ENCODE peak calls at places on chromosomes 11 and 22, in four cellular contexts. I is PC-3, R is BJ, K is PC-9. O is an unnamed sample.

GRCh38 chr11:86068138-86068861 is 584 bp downstream of the PICALM start:
- DNase-seq in K (no peak), I (peak; percentile 6), R (no peak), O (no peak)

GRCh38 chr22:19713650-19714319 is 518 bp upstream of the SEPTIN5 start:
- DNase-seq in R (no peak), I (no peak), K (no peak), O (no peak)

GRCh38 chr11:69106124-69106811 is 49.5 kb upstream of the SMIM38 start:
- DNase-seq in K (peak; percentile 95), I (peak; percentile 49), R (no peak), O (no peak)

GRCh38 chr11:76161261-76161961 is 44.9 kb downstream of the WNT11 start:
- DNase-seq in I (no peak), K (no peak), R (no peak), O (no peak)

GRCh38 chr11:68872216-68873003 is 30.7 kb upstream of the CPT1A start:
- DNase-seq in I (peak; percentile 85), K (peak; percentile 49), R (peak; percentile 26), O (no peak)

GRCh38 chr22:35712672-35713071 is 5.0 kb upstream of the APOL5 start:
- DNase-seq in R (no peak), I (no peak), K (no peak), O (no peak)

GRCh38 chr22:22558972-22559603 is at the start of gene PRAME:
- DNase-seq in K (no peak), R (no peak), I (peak; percentile 80), O (no peak)

GRCh38 chr11:114059984-114060401 is 482 bp downstream of the ZBTB16 start:
- DNase-seq in R (no peak), I (no peak), K (no peak), O (no peak)

GRCh38 chr11:47856186-47856585 is 8.0 kb upstream of the NUP160 start:
- DNase-seq in R (no peak), I (no peak), K (no peak), O (no peak)

GRCh38 chr11:82960000-82960778 is 58.7 kb downstream of the DDIAS start:
- DNase-seq in R (no peak), I (no peak), K (no peak), O (no peak)

GRCh38 chr11:82960779-82961143 is 59.2 kb downstream of the DDIAS start:
- DNase-seq in I (no peak), K (no peak), R (no peak), O (no peak)
- H3K4me3 ChIP-seq in I (no peak overlapping the region), K (no peak overlapping the region), R (no peak overlapping the region), O (no peak overlapping the region)

GRCh38 chr22:41857860-41858199 is 24.9 kb downstream of the SREBF2 start:
- DNase-seq in R (no peak), I (no peak), K (no peak), O (no peak)
- TF ChIP-seq CTCF in R (no peak), I (no peak), K (peak; percentile 60), O (no peak)

GRCh38 chr22:38203090-38203810 is 1.5 kb downstream of the MAFF start:
- DNase-seq in K (peak; percentile 75), I (peak; percentile 60), R (no peak), O (no peak)

GRCh38 chr22:38199826-38200559 is 1.8 kb upstream of the MAFF start:
- DNase-seq in R (no peak), K (no peak), I (no peak), O (no peak)

GRCh38 chr22:38202437-38203089 is 769 bp downstream of the MAFF start:
- DNase-seq in K (peak; percentile 64), R (no peak), I (peak; percentile 76), O (peak; percentile 74)

GRCh38 chr22:38201718-38202436 is at the start of gene MAFF:
- DNase-seq in K (peak; percentile 95), I (peak; percentile 94), R (peak; percentile 83), O (peak; percentile 91)

GRCh38 chr22:38201371-38201717 is 450 bp upstream of the MAFF start:
- DNase-seq in K (no peak), I (no peak), R (no peak), O (no peak)
- H3K4me3 ChIP-seq in K (peak overlapping the region; percentile 44), I (peak overlapping the region; percentile 53), R (peak overlapping the region; percentile 35), O (peak overlapping the region; percentile 29)

DNA sequence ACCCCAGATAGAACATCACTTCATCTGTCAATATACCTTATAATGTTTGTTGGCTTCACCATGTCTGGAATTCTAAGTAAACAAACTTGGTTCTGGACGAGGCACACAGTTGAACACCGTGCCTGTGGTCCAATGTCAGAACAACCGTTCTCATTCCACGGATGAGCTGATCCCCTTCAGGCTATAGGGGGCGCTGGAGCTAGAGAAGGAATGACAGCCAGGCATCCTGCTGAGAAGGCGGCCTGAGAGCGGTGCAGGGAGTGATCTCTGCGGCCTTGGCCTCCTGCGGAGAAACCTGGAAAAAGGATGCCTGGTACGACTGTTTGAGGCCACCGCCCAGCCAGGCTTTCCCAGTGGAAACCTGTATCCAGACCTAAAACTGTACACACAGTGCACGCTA is 48.7 kb downstream of the FDX1 start:
- DNase-seq in K (no peak), R (no peak), I (no peak), O (no peak)
- TF ChIP-seq CTCF in K (peak; percentile 25), R (no peak), I (peak; percentile 49), O (no peak)

GRCh38 chr11:64800633-64801464 is 2.2 kb downstream of the MAP4K2 start:
- DNase-seq in I (no peak), R (no peak), K (no peak), O (no peak)
- H3K4me3 ChIP-seq in I (no peak overlapping the region), R (no peak overlapping the region), K (no peak overlapping the region), O (no peak overlapping the region)

GRCh38 chr11:18853086-18853720 is 61.6 kb upstream of the PTPN5 start:
- DNase-seq in K (peak; percentile 62), R (no peak), I (peak; percentile 63), O (no peak)
- TF ChIP-seq CTCF in K (peak; percentile 88), R (peak; percentile 41), I (peak; percentile 78), O (peak; percentile 42)

GRCh38 chr22:26658671-26659478 is 1.5 kb downstream of the MIAT start:
- DNase-seq in R (peak; percentile 76), I (peak; percentile 83), K (peak; percentile 86), O (peak; percentile 67)
- H3K4me3 ChIP-seq in R (peak overlapping the region; percentile 28), I (peak overlapping the region; percentile 61), K (peak overlapping the region; percentile 36), O (peak overlapping the region; percentile 36)

DNA sequence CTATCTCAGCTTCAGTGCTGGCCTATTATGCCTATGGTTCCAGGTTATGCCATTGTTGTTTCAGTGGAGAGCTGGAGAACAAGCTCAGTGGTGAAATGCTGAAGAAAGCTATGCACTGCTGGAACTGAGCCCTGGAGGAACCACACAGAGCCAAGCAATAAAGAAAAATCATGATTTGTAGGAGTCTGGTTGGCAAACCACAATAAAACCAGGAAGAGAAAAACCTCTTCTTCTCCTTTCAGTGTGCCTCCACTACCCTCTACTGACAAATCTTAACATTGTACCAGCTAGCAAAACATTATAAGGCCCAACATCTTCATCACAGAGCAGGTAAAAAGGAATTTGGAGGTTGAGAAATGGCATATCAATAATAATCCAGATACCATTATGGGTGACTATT is 5.3 kb downstream of the OR51F2 start:
- DNase-seq in R (no peak), I (no peak), K (no peak), O (no peak)
- TF ChIP-seq CTCF in R (no peak), I (no peak), K (no peak), O (no peak)

GRCh38 chr22:41215409-41215808 is 10.3 kb downstream of the L3MBTL2 start:
- DNase-seq in R (no peak), K (no peak), I (no peak), O (no peak)

GRCh38 chr22:41216984-41217383 is 11.9 kb downstream of the L3MBTL2 start:
- DNase-seq in R (no peak), I (no peak), K (no peak), O (no peak)

GRCh38 chr22:41217553-41218157 is 12.5 kb downstream of the L3MBTL2 start:
- DNase-seq in I (no peak), R (peak; percentile 62), K (no peak), O (peak; percentile 64)

DNA sequence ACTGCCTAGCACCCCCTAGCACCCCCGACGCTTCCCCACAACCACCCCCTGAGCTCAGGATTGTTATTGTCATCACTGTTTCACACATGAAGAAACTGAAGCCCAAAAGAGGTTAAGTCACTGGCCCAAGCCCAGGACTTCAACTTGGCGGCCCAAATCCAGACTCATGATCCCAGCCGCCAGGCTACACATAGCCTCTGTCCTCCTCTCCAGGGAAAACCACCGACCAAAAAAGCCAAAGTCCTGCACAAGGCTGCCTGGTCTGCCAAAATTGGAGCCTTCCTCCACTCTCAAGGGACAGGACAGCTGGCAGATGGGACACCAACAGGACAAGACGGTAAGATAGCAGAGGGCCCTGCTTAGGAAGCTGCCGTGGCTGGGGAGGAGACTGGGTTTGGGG is 10.8 kb downstream of the L3MBTL2 start:
- DNase-seq in R (no peak), I (no peak), K (no peak), O (no peak)
- H3K4me3 ChIP-seq in R (no peak overlapping the region), I (no peak overlapping the region), K (no peak overlapping the region), O (peak overlapping the region; percentile 8)

DNA sequence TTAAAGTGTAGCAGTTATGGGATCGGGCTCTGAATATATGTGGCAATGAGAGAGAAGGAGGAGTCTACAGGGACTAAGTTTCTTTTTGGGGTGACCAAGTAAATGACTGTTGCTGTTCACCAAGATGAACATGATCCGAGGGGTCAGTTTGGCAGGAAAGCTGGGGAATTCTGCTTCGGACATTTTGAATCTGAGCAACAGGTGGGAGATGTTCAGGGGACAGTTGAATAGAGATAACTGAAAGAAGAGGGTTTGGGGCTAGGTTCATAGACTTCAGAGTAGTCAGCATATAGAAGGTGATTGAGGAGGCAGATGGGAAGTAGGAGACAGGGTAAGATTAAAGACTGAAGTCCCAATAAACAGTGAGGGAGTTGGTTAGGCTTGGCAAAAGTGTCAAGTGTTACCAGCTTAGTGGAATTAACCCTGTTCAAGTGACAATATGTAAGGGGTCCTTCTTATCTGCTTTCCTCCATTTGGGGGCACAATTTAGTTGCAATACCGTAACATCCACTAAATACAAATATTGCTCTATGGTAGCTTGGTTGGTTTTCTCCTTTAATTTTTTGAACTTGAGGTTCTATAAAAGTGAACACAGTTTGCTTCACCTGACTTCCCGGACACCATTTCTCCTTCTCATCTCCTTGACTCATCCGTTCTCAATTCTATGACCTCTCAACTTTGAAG is 2.9 kb upstream of the ENTHD1 start:
- DNase-seq in K (no peak), I (no peak), R (no peak), O (no peak)
- TF ChIP-seq CTCF in K (no peak), I (no peak), R (no peak), O (no peak)

O was measured in AG09309.